ENCODE peak calls at places on chromosomes 5 and 9, in eight cellular contexts. G is lung, D is PC-3, H is GM23338, S is tibial nerve, L is tibial artery, U is body of pancreas, B is A549. I is an unnamed sample.
A peak's percentile ranks its signal among the peaks of the same experiment; 100 is the strongest.

GRCh38 chr5:139210585-139210984 is 12.4 kb upstream of the SIL1 start:
- DNase-seq in G (no peak), D (no peak), H (peak; percentile 28), S (no peak), L (no peak), U (peak; percentile 20), B (no peak), I (no peak)

GRCh38 chr5:168908207-168908606 is 329.0 kb upstream of the PANK3 start:
- DNase-seq in G (no peak), D (no peak), H (no peak), S (no peak), L (no peak), U (no peak), B (no peak), I (no peak)

GRCh38 chr5:55908804-55909203 is 57.6 kb downstream of the IL31RA start:
- DNase-seq in G (no peak), D (no peak), H (no peak), S (no peak), L (no peak), U (no peak), B (no peak), I (no peak)

GRCh38 chr5:159800131-159800830 is 116.0 kb upstream of the ADRA1B start:
- DNase-seq in G (no peak), D (no peak), H (no peak), S (no peak), L (no peak), U (no peak), B (no peak), I (no peak)

GRCh38 chr5:163963881-163964280 is 458.5 kb downstream of the MAT2B start:
- DNase-seq in G (no peak), D (no peak), H (no peak), S (no peak), L (no peak), U (no peak), B (no peak), I (no peak)

GRCh38 chr5:68315679-68316271 is 100.2 kb downstream of the PIK3R1 start:
- DNase-seq in G (no peak), D (no peak), H (no peak), S (no peak), L (no peak), U (no peak), B (no peak), I (peak; percentile 75)

GRCh38 chr5:131795879-131796792 is 681 bp downstream of the FNIP1 start:
- DNase-seq in G (peak; percentile 76), D (peak; percentile 41), H (peak; percentile 68), S (peak; percentile 65), L (peak; percentile 78), U (peak; percentile 79), B (peak; percentile 32), I (peak; percentile 44)

GRCh38 chr5:94968507-94969095 is 316.3 kb downstream of the MCTP1 start:
- DNase-seq in G (no peak), D (peak; percentile 79), H (peak; percentile 88), S (no peak), L (no peak), U (peak; percentile 65), B (peak; percentile 25), I (peak; percentile 72)

GRCh38 chr5:98416541-98416940 is 356.9 kb upstream of the RGMB start:
- DNase-seq in G (no peak), D (peak; percentile 51), H (no peak), S (no peak), L (no peak), U (no peak), B (no peak), I (no peak)

GRCh38 chr9:133919253-133920115 is 72.6 kb downstream of the VAV2 start:
- DNase-seq in G (no peak), D (no peak), H (no peak), S (no peak), L (no peak), U (peak; percentile 51), B (no peak), I (no peak)

GRCh38 chr5:106759581-106759980 is 911.2 kb downstream of the EFNA5 start:
- DNase-seq in G (peak; percentile 65), D (peak; percentile 46), H (no peak), S (no peak), L (no peak), U (peak; percentile 4), B (no peak), I (peak; percentile 27)

GRCh38 chr5:150628936-150629485 is 11.4 kb upstream of the SYNPO start:
- DNase-seq in G (no peak), D (peak; percentile 54), H (no peak), S (no peak), L (no peak), U (no peak), B (no peak), I (no peak)

GRCh38 chr5:58016892-58017291 is 443.0 kb downstream of the PLK2 start:
- DNase-seq in G (no peak), D (no peak), H (no peak), S (no peak), L (no peak), U (no peak), B (no peak), I (no peak)

GRCh38 chr9:14346826-14347407 is 33.0 kb upstream of the NFIB start:
- DNase-seq in G (no peak), D (no peak), H (peak; percentile 54), S (no peak), L (peak; percentile 41), U (no peak), B (no peak), I (no peak)

GRCh38 chr9:129108805-129109370 is 1.7 kb downstream of the CRAT start:
- DNase-seq in G (no peak), D (peak; percentile 32), H (no peak), S (no peak), L (no peak), U (peak; percentile 75), B (no peak), I (no peak)

GRCh38 chr5:174337276-174338203 is 292.0 kb downstream of the NSG2 start:
- DNase-seq in G (no peak), D (no peak), H (no peak), S (no peak), L (no peak), U (no peak), B (no peak), I (no peak)

GRCh38 chr5:168877132-168877895 is 298.1 kb upstream of the PANK3 start:
- DNase-seq in G (no peak), D (no peak), H (no peak), S (no peak), L (no peak), U (peak; percentile 70), B (no peak), I (no peak)

GRCh38 chr5:156094001-156094400 is 233.0 kb upstream of the SGCD start:
- DNase-seq in G (no peak), D (no peak), H (peak; percentile 23), S (no peak), L (no peak), U (no peak), B (no peak), I (no peak)

GRCh38 chr9:109182940-109183798 is 16.1 kb upstream of the FRRS1L start:
- DNase-seq in G (no peak), D (peak; percentile 55), H (peak; percentile 73), S (no peak), L (no peak), U (peak; percentile 75), B (peak; percentile 68), I (peak; percentile 70)

GRCh38 chr9:100534401-100534800 is 43.5 kb upstream of the CAVIN4 start:
- DNase-seq in G (no peak), D (no peak), H (no peak), S (no peak), L (no peak), U (no peak), B (no peak), I (no peak)

DNA sequence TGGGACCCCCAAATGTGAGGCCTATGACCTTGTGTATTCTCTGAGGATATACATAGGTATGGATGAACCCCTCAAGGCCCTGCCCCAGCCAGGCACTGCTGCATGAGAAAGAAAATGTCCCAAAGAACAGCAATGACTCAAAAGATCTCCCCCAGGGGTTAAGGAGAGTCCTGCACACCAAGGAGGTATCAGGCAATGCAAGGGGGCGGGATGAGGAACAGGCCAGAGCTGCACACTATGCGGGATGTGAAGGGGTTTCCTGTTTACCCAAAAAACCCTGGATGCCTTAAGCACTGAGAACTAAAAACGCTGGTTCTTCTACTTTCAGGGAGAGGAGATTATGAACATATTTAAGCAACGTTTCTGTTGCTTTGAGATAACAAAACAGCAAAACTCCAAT is 3.4 kb downstream of the RAPGEF1 start:
- DNase-seq in G (no peak), D (no peak), H (no peak), S (no peak), L (no peak), U (peak; percentile 29), B (no peak), I (peak; percentile 45)
- H3K4me3 ChIP-seq in G (no peak overlapping the region), D (no peak overlapping the region), H (no peak overlapping the region), S (no peak overlapping the region), L (no peak overlapping the region), U (no peak overlapping the region), B (no peak overlapping the region), I (peak overlapping the region; percentile 65)

DNA sequence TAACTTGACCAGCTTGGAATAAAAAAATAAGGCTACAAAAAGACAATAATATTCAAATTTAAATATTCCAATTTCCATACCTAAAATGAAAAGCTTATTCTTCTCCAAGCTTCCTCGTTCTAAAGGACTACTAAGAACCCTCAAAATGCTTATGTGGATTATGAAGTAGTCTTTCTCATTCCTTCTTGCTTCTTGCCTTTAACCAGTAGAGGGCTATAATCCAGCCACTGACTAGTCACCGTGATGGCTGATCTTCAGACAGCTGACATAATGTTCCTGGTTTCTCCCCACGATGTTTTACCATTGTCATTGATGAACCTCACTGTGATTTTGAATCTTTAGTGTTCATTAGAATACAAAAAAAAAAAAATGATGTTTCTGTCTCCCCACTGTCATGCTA is 515.3 kb downstream of the TLE1 start:
- DNase-seq in G (no peak), D (peak; percentile 18), H (peak; percentile 28), S (no peak), L (no peak), U (no peak), B (no peak), I (no peak)
- TF ChIP-seq CTCF in G (no peak), D (peak; percentile 40), H (peak; percentile 18), S (no peak), L (no peak), U (no peak), B (peak; percentile 16), I (no peak)

DNA sequence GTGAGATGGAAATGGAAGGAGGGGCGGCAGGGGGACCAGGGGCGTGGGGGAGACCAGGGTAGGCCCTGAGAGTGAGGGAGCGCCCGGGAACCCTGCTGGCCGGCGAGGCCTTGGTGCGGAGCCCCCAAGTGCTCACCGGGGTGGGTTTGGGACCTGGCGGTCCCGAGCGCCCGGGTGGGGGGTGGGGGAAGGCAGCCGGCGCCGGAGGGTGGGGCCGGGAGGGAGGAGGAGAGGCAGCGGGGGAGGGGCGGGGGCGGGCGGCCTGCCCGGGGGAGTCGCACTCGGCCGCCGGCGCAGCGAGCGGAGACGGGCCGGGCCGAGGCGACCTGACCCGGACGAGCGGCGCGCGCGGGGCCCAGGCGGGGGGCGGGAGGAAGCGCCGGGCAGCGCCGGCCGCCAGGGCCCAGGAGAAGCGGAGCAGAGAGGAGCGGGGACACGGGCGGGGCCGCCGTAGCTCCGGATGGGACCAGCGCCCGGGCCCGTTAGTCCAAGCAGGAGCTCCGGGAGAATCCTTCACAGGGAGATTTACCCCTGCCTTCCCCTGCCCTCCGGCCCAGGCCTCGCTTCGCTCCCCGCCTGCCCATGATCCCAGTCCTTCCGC is at the start of gene NPR2:
- DNase-seq in G (no peak), D (no peak), H (peak; percentile 58), S (no peak), L (peak; percentile 35), U (no peak), B (no peak), I (no peak)
- H3K4me3 ChIP-seq in G (peak within 1 kb of the TSS; percentile 35), D (no peak within 1 kb of the TSS), H (peak within 1 kb of the TSS; percentile 64), S (peak within 1 kb of the TSS; percentile 41), L (peak within 1 kb of the TSS; percentile 61), U (no peak within 1 kb of the TSS), B (no peak within 1 kb of the TSS), I (no peak within 1 kb of the TSS)

GRCh38 chr5:60295423-60295822 is 401.9 kb upstream of the PDE4D start:
- DNase-seq in G (no peak), D (peak; percentile 39), H (peak; percentile 69), S (no peak), L (no peak), U (peak; percentile 52), B (no peak), I (peak; percentile 57)
- TF ChIP-seq CTCF in G (no peak), D (peak; percentile 62), H (peak; percentile 69), S (no peak), L (peak; percentile 32), U (peak; percentile 77), B (peak; percentile 61), I (peak; percentile 56)